ENCODE peak calls at places on chromosomes 11 and 22, in five cellular contexts. N is NT2/D1, Z is PC-3, U is transverse colon, L is endodermal cell. I is an unnamed sample.

GRCh38 chr11:73787051-73787642 is 527 bp upstream of the MRPL48 start:
- DNase-seq in L (no peak), Z (no peak), N (no peak), U (no peak), I (no peak)

GRCh38 chr11:130832571-130833432 is 83.5 kb downstream of the SNX19 start:
- DNase-seq in L (no peak), U (no peak), Z (no peak), N (no peak), I (no peak)

GRCh38 chr11:88421530-88421929 is 84.0 kb upstream of the CTSC start:
- DNase-seq in Z (peak; percentile 73), L (peak; percentile 61), U (no peak), N (no peak), I (peak; percentile 16)

GRCh38 chr11:112744041-112744440 is 217.2 kb upstream of the NCAM1 start:
- DNase-seq in U (no peak), Z (no peak), L (no peak), N (no peak), I (no peak)

GRCh38 chr11:27660171-27660570 is 40.1 kb downstream of the BDNF start:
- DNase-seq in Z (no peak), N (no peak), U (no peak), L (no peak), I (no peak)

GRCh38 chr22:19928207-19928606 is 13.4 kb upstream of the COMT start:
- DNase-seq in L (no peak), N (no peak), U (no peak), Z (no peak), I (no peak)

GRCh38 chr11:3747704-3748103 is 49.6 kb downstream of the NUP98 start:
- DNase-seq in U (no peak), Z (peak; percentile 53), L (no peak), N (no peak), I (no peak)

GRCh38 chr11:17986007-17986710 is 26.7 kb downstream of the SERGEF start:
- DNase-seq in L (no peak), U (no peak), N (no peak), Z (peak; percentile 76), I (no peak)

GRCh38 chr11:66036334-66036710 is 10.0 kb upstream of the CATSPER1 start:
- DNase-seq in N (no peak), L (no peak), Z (no peak), U (no peak), I (no peak)

GRCh38 chr11:47305734-47306483 is 36.0 kb downstream of the MADD start:
- DNase-seq in U (no peak), L (no peak), N (no peak), Z (no peak), I (no peak)

GRCh38 chr11:28296426-28296825 is 188.2 kb downstream of the METTL15 start:
- DNase-seq in Z (no peak), U (no peak), N (no peak), L (no peak), I (no peak)

GRCh38 chr11:69367211-69367964 is 73.4 kb downstream of the MYEOV start:
- DNase-seq in L (peak; percentile 13), U (no peak), N (no peak), Z (peak; percentile 77), I (no peak)

GRCh38 chr11:9574556-9574805 is 1.0 kb downstream of the WEE1 start:
- DNase-seq in Z (no peak), L (peak; percentile 58), U (peak; percentile 35), N (no peak), I (no peak)

GRCh38 chr11:99277281-99277680 is 256.5 kb downstream of the CNTN5 start:
- DNase-seq in N (no peak), Z (no peak), L (no peak), U (no peak), I (no peak)

GRCh38 chr22:28882545-28882877 is 861 bp upstream of the ZNRF3 start:
- DNase-seq in N (no peak), L (no peak), U (no peak), Z (no peak), I (peak; percentile 39)

GRCh38 chr22:42937164-42937854 is 77.6 kb downstream of the PACSIN2 start:
- DNase-seq in L (peak; percentile 38), N (no peak), U (peak; percentile 70), Z (peak; percentile 79), I (no peak)

GRCh38 chr11:93196816-93197382 is 892 bp downstream of the SLC36A4 start:
- DNase-seq in L (no peak), Z (peak; percentile 30), N (no peak), U (no peak), I (no peak)

GRCh38 chr11:44979536-44980399 is 29.1 kb upstream of the TP53I11 start:
- DNase-seq in Z (peak; percentile 92), U (peak; percentile 85), L (peak; percentile 85), N (no peak), I (no peak)

DNA sequence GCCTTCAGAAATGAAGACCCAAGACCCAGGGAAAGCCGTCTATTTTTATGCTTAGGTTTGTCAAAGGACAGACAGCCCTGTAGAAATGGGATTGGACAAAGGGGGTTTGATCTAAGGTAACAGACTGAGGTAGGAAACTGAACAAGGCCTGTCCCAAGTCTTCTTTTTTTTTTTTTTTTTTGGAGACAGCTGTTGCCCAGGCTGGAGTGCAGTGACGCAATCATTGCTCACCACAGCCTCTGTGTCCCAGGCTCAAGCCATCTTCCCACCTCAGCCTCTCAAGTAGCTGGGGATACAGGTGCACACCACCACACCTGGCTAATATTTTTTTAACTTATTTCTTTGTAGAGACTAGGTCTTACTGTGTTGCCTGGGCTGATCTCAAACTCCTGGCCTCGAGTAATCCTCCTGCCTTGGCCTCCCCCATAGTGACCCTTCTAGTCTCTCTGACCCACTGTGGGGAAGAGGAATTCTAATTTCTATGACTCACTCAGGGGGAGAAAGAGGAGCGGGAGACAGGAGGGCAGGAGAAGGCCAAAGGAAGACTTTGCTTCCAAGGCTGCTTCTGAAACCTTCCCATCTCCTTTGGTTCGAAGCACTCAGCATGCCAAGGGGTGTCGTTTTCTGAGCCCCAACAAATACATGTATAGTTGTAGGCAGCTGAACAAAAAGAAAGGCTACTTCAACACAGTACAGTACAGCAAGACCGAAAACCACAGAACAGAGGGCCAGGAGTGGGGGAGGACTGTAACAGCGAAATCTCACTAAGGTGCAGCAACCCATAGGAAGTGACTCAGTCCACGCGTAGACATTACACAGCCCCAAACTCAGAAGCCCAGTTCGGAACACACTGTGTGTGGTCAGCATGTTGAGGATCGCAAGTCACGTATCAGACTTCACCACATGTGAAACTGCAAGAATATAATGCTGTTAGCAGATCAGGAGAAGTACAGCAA is 872 bp downstream of the TMA7B start:
- DNase-seq in L (no peak), U (peak; percentile 49), N (no peak), Z (peak; percentile 79), I (no peak)
- H3K4me3 ChIP-seq in L (no peak overlapping the region), U (no peak overlapping the region), N (no peak overlapping the region), Z (no peak overlapping the region), I (no peak overlapping the region)

DNA sequence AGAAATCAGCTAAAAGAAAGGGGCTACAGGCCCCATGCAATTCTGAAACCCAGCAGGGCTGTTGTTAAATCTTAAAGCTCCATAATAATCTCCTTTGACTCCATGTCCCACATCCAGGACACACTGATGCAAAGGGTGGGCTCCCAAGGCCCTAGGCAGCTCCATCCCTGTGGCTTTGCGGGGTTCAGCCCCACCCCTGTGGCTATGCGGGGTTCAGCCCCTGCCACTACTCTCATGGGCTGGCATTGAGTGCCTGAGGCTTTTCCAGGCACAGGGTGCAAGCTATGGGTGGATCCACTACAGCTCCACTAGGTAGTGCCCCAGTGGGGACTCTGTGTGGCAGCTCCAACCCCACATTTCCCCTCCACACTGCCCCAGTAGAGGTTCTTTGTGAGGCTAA is 8.7 kb upstream of the ZNF280A start:
- DNase-seq in N (no peak), Z (no peak), U (no peak), L (no peak), I (no peak)
- H3K27me3 ChIP-seq in N (peaks cover 86% of the 10 kb centered on the region), Z (peaks cover 15% of the 10 kb centered on the region), U (no peaks in the 10 kb centered on the region), L (no peaks in the 10 kb centered on the region), I (peaks cover 13% of the 10 kb centered on the region)

DNA sequence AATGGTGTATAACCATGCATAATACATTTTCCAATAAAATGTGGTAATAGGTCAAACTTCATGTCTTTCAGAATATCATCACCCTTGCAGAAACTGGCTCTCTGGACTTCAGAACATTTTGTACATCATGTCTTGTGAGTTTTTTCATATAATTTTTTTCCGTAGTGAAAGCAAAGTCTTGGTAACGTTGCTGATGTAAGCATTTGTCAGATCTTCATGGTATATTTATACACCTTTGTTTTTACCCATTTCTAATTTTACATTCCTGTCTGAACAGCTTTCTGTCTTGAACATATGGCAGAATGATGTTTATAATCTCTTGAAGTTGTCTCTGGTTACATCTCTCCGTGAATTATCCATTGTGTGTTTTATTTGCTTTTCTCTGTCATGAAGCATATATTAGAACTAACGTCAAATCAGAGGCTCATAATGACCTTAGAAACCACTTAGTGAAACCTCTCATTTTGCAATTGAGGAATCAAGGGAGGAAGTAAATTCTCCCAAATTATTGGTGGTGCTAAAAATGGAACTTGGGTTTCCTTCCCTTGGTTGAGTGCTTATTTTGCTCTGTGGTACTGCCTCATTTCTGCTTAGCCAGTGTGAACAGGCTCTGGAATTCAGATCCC is 37.4 kb downstream of the CSRP3 start:
- DNase-seq in N (no peak), Z (no peak), L (no peak), U (no peak), I (no peak)
- H3K36me3 ChIP-seq in N (peaks cover 31% of the 10 kb centered on the region), Z (peaks cover 12% of the 10 kb centered on the region), L (peaks cover 43% of the 10 kb centered on the region), U (no peaks in the 10 kb centered on the region), I (peaks cover 13% of the 10 kb centered on the region)

GRCh38 chr22:37542959-37543358 is 17.3 kb upstream of the CDC42EP1 start:
- DNase-seq in N (no peak), Z (no peak), U (no peak), L (no peak), I (no peak)

GRCh38 chr22:37547249-37547741 is 13.0 kb upstream of the CDC42EP1 start:
- DNase-seq in Z (no peak), U (no peak), N (no peak), L (peak; percentile 74), I (no peak)

GRCh38 chr22:37546436-37547248 is 13.6 kb upstream of the CDC42EP1 start:
- DNase-seq in Z (no peak), U (peak; percentile 32), N (peak; percentile 38), L (peak; percentile 72), I (peak; percentile 79)

GRCh38 chr22:37544955-37545702 is 15.2 kb upstream of the CDC42EP1 start:
- DNase-seq in L (peak; percentile 98), N (peak; percentile 70), Z (peak; percentile 78), U (peak; percentile 88), I (peak; percentile 91)

GRCh38 chr22:37545703-37546435 is 14.4 kb upstream of the CDC42EP1 start:
- DNase-seq in U (peak; percentile 92), Z (peak; percentile 72), L (peak; percentile 95), N (peak; percentile 80), I (peak; percentile 97)
- H3K4me3 ChIP-seq in U (peak overlapping the region; percentile 11), Z (no peak overlapping the region), L (no peak overlapping the region), N (peak overlapping the region; percentile 50), I (peak overlapping the region; percentile 31)

I was measured in H7.